ENCODE peak calls at places on chromosomes 7 and 10, in six cellular contexts. N, C, B, Q, G and I are unnamed samples.

GRCh38 chr10:114876602-114877300 is 55.2 kb downstream of the FHIP2A start:
- DNase-seq in B (peak; percentile 77), Q (peak; percentile 58), G (peak; percentile 67), C (peak; percentile 84), N (peak; percentile 72), I (no peak)

GRCh38 chr7:5559586-5559985 is 136.0 kb upstream of the TNRC18 start:
- DNase-seq in Q (no peak), N (no peak), G (no peak), B (no peak), C (no peak), I (no peak)

GRCh38 chr7:127629268-127629854 is 11.4 kb upstream of the PAX4 start:
- DNase-seq in N (no peak), C (no peak), B (peak; percentile 63), G (peak; percentile 41), Q (no peak), I (no peak)

GRCh38 chr7:140316165-140316661 is 82.1 kb downstream of the SLC37A3 start:
- DNase-seq in G (peak; percentile 87), C (peak; percentile 92), B (peak; percentile 58), N (peak; percentile 66), Q (peak; percentile 73), I (peak; percentile 78)

GRCh38 chr7:85341121-85341520 is 154.3 kb upstream of the SEMA3D start:
- DNase-seq in G (no peak), N (no peak), Q (no peak), C (no peak), B (no peak), I (no peak)

GRCh38 chr10:87767253-87767652 is 50.8 kb downstream of the ATAD1 start:
- DNase-seq in C (no peak), G (no peak), N (peak; percentile 97), B (no peak), Q (peak; percentile 47), I (peak; percentile 84)

GRCh38 chr7:131244259-131244852 is 83.3 kb upstream of the MKLN1 start:
- DNase-seq in C (peak; percentile 75), B (peak; percentile 44), G (no peak), Q (peak; percentile 97), N (peak; percentile 97), I (peak; percentile 95)

GRCh38 chr10:113232928-113233511 is 283.0 kb downstream of the TCF7L2 start:
- DNase-seq in B (no peak), N (no peak), C (no peak), Q (no peak), G (no peak), I (no peak)

GRCh38 chr7:33639552-33640197 is 265.7 kb upstream of the BMPER start:
- DNase-seq in N (no peak), G (no peak), C (no peak), B (no peak), Q (no peak), I (peak; percentile 1)

GRCh38 chr10:78977761-78978305 is 90.9 kb upstream of the ZMIZ1 start:
- DNase-seq in G (peak; percentile 81), C (peak; percentile 84), N (peak; percentile 44), B (no peak), Q (peak; percentile 79), I (peak; percentile 79)

GRCh38 chr10:110273474-110273873 is 31.2 kb downstream of the SMNDC1 start:
- DNase-seq in Q (peak; percentile 90), N (peak; percentile 43), B (no peak), G (peak; percentile 92), C (peak; percentile 71), I (peak; percentile 72)

GRCh38 chr7:88311675-88312036 is 5.0 kb upstream of the STEAP4 start:
- DNase-seq in Q (no peak), C (no peak), B (no peak), N (no peak), G (no peak), I (peak; percentile 6)

GRCh38 chr10:130554701-130555410 is 418.7 kb downstream of the GLRX3 start:
- DNase-seq in N (no peak), C (no peak), Q (no peak), G (no peak), B (no peak), I (no peak)

GRCh38 chr7:1397491-1398327 is 61.6 kb downstream of the MICALL2 start:
- DNase-seq in Q (peak; percentile 65), G (no peak), N (peak; percentile 16), B (no peak), C (no peak), I (peak; percentile 62)

GRCh38 chr7:99457646-99458493 is 8.1 kb downstream of the ATP5MF start:
- DNase-seq in B (no peak), Q (no peak), N (no peak), C (no peak), G (no peak), I (no peak)

GRCh38 chr7:77813180-77813579 is 14.6 kb downstream of the PHTF2 start:
- DNase-seq in G (no peak), B (no peak), N (no peak), Q (no peak), C (no peak), I (no peak)

GRCh38 chr7:76356823-76357222 is 2.0 kb downstream of the YWHAG start:
- DNase-seq in G (no peak), Q (peak; percentile 61), C (no peak), B (peak; percentile 37), N (no peak), I (no peak)

GRCh38 chr10:80684217-80684616 is 146.5 kb downstream of the SH2D4B start:
- DNase-seq in Q (peak; percentile 22), B (peak; percentile 29), N (peak; percentile 2), C (no peak), G (no peak), I (no peak)

GRCh38 chr10:48506147-48506917 is 98.5 kb downstream of the ARHGAP22 start:
- DNase-seq in B (peak; percentile 51), N (peak; percentile 31), Q (peak; percentile 56), G (no peak), C (no peak), I (no peak)

GRCh38 chr10:33506838-33507661 is 172.6 kb upstream of the NRP1 start:
- DNase-seq in B (no peak), N (peak; percentile 43), Q (peak; percentile 13), C (no peak), G (no peak), I (peak; percentile 57)

GRCh38 chr7:28224675-28225074 is 44.1 kb upstream of the JAZF1 start:
- DNase-seq in Q (no peak), N (no peak), B (no peak), C (no peak), G (no peak), I (no peak)

GRCh38 chr7:149292101-149292823 is 30.3 kb downstream of the ZNF783 start:
- DNase-seq in B (no peak), C (no peak), N (peak; percentile 24), G (no peak), Q (no peak), I (no peak)

GRCh38 chr7:129845972-129846327 is 106.8 kb downstream of the UBE2H start:
- DNase-seq in N (peak; percentile 53), C (no peak), Q (peak; percentile 91), G (no peak), B (no peak), I (peak; percentile 92)

GRCh38 chr7:15199482-15199881 is 296.9 kb upstream of the DGKB start:
- DNase-seq in G (no peak), N (peak; percentile 10), B (no peak), C (no peak), Q (peak; percentile 1), I (no peak)

GRCh38 chr7:150400779-150401423 is 21.8 kb downstream of the ZNF775 start:
- DNase-seq in Q (no peak), C (peak; percentile 75), G (peak; percentile 18), N (no peak), B (no peak), I (no peak)

GRCh38 chr7:67843615-67844014 is 847.0 kb downstream of the TYW1 start:
- DNase-seq in C (no peak), Q (no peak), G (no peak), B (no peak), N (no peak), I (no peak)

DNA sequence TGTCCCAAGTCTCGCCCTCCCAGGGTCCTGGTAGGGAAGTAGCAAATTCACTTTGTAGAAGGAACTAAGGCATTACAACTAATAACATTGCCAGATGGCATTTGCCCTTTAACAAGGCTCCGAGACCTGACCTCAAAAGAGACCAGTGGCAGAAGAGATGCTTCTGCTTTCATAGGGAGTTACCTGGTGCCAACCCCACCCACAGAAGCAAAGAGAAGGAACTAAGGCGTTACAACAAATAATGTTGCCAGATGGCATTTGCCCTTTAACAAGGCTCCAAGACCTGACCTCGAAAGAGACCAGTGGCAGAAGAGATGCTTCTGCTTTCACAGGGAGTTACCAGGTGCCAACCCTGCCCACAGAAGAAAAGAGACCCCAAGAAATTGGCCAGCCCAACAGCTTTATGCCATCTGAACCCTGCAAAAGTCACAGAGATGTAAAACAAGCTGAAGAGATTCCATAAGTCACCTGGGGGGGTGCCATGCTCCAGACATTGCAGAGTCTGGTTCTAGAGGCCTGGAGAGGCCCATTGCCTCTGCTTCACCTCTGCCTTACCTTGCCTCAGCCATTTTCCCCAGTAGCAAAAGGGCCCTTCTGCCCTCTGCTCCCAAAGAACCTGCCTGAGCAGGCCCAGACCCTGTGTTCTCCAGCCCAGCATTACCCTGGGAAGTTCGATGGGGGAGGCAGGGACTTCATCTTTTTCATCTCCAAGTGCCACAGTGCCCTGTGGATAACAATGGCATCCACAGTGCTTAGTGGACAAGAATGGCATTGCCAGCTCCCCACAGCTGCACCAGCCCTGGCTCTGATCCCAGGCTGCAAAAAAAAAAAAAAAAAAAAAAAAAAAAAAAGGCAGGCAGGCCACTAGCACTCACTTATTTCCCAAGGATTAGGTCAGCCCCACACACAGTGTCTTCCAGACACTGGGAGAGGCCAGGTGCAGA is 179.5 kb upstream of the PLXNA4 start:
- DNase-seq in Q (no peak), N (no peak), C (no peak), G (no peak), B (no peak), I (no peak)
- TF ChIP-seq CTCF in Q (no peak), N (no peak), C (peak; percentile 10), G (no peak), B (no peak), I (no peak)

GRCh38 chr10:44878704-44879530 is 32.2 kb upstream of the TMEM72 start:
- DNase-seq in Q (peak; percentile 82), G (peak; percentile 88), B (peak; percentile 80), C (peak; percentile 95), N (peak; percentile 82), I (peak; percentile 62)
- TF ChIP-seq CTCF in Q (no peak), G (no peak), B (no peak), C (peak; percentile 2), N (peak; percentile 33), I (no peak)

DNA sequence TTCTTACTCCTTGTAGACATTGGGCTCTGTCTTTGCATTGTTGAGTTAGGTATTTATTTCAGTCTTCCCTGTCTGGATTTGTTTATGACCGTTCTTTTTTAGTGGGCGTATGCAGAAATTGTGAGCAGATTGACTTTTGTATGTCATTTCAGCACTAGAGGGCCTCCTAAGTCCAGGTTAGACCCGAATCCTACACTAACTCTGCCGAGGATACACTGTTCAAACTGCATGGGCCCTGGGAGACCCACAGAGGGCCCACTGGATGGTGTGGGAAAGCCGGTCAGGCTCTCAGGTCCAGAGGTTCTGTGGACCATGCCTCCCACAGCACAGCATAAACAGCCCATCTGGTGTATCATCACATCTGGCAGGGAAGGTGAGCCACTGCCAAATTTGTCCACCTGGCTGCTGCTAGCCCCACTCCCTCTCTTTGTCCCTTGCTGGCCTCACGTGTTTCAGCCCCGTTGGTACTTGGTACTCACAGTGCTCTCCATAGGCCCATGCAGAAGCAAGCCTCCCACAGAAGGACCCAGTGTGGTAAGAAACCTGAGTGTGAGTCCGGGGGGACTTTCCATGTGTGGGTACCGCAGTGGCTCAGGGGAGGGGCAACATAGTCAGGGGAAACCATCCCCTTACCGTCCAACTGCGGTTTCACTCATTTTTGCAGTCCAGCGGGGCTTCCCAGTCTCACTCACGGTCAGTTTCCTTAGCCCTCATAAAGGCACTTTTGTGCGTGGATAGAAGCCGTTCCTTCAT is 112.8 kb downstream of the APBB1IP start:
- DNase-seq in Q (no peak), B (peak; percentile 15), N (no peak), C (no peak), G (no peak), I (no peak)
- TF ChIP-seq CTCF in Q (no peak), B (no peak), N (peak; percentile 36), C (no peak), G (no peak), I (no peak)

GRCh38 chr7:10022957-10023356 is 950.7 kb upstream of the PHF14 start:
- DNase-seq in G (peak; percentile 26), N (peak; percentile 0), Q (no peak), C (no peak), B (peak; percentile 73), I (no peak)
- TF ChIP-seq CTCF in G (no peak), N (peak; percentile 58), Q (no peak), C (no peak), B (no peak), I (no peak)